ENCODE peak calls at places on chromosomes 16 and 17, in four cellular contexts. J is progenitor cell of endocrine pancreas, M is heart left ventricle, W is GM13976. D is an unnamed sample.

GRCh38 chr16:67170168-67170947 is at the start of gene NOL3:
- DNase-seq in J (no peak), M (peak), W (peak), D (no peak)

GRCh38 chr17:56815711-56816110 is 18.0 kb downstream of the C17orf67 start:
- DNase-seq in J (no peak), M (no peak), W (no peak), D (no peak)

GRCh38 chr16:88382491-88383400 is at the start of gene ZNF469:
- DNase-seq in J (no peak), M (peak), W (no peak), D (no peak)

GRCh38 chr17:2081564-2081963 is 26.7 kb downstream of the HIC1 start:
- DNase-seq in J (no peak), M (no peak), W (no peak), D (no peak)

GRCh38 chr16:11356573-11357331 is 11.5 kb downstream of the RMI2 start:
- DNase-seq in J (peak), M (peak), W (peak), D (peak)

GRCh38 chr16:88886915-88887521 is 20.6 kb upstream of the PABPN1L start:
- DNase-seq in J (no peak), M (peak), W (no peak), D (no peak)

GRCh38 chr17:19303367-19303776 is 59.2 kb downstream of the B9D1 start:
- DNase-seq in J (no peak), M (no peak), W (no peak), D (no peak)

GRCh38 chr16:53156516-53156915 is 101.7 kb downstream of the CHD9 start:
- DNase-seq in J (no peak), M (no peak), W (no peak), D (no peak)

GRCh38 chr17:73307130-73307529 is 4.7 kb downstream of the CDC42EP4 start:
- DNase-seq in J (no peak), M (peak), W (no peak), D (no peak)

DNA sequence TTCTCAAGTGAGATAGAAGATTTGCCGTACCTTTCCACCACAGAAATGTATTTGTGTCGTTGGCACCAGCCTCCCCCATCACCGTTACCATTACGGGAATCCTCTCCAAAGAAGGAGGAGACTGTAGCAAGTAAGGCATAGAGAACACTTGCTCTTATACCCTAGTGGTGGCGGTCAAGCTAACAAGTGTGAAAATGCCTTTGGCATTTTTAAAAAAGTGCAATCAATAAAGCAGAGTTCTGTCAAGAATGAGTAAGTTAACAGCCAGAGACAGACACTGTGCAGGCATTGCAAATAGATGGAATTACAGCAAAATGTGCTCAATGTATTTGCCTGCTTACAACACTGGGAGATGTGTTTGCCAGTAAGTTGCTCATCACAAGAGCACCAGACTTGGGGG is 7.7 kb downstream of the MSL1 start:
- DNase-seq in J (no peak), M (no peak), W (no peak), D (no peak)
- TF ChIP-seq CTCF in J (peak), M (no peak), W (no peak), D (no peak)

DNA sequence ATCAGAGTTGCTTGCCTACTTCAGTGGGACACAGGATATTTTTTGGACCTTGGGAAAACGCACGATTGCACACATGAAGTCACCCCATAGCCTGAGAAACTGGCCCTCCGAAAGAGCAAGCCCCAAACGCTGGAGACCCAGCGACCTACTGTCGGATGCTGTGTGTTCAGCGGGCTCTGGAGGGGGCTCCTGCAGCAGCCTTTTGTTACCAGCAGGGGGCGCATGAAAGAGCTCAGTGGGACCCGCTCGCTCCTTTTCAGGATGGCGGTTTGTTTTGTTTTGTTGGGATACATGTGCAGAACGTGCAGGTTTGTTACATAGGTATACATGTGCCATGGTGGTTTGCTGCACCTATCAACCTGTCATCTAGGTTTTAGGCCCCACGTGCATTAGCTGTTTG is 28.4 kb downstream of the MYH3 start:
- DNase-seq in J (no peak), M (no peak), W (no peak), D (no peak)
- TF ChIP-seq CTCF in J (peak), M (peak), W (no peak), D (no peak)

GRCh38 chr16:81405702-81406113 is 38.9 kb upstream of the CMIP start:
- DNase-seq in J (peak), M (no peak), W (no peak), D (no peak)
- TF ChIP-seq CTCF in J (peak), M (no peak), W (no peak), D (no peak)

DNA sequence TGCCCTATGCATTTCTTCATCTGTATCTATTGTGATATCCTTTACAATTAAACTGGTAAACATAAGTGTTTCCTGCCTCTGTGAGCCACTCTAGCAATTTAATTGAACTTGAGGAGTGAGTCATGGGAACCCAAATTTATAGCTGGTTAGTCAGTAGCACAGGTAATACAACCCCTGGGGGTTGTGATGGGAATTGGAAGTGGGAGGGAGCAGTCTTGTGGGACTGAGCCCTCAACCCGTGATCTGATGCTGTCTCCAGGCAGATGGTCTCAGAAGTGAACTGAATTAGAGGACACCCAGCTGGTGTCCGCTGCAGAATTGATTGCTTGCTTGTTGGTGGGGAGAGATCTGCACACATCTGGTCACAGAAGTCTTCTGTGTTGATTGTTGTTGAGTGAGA is 7.7 kb upstream of the ST6GALNAC2 start:
- DNase-seq in J (no peak), M (no peak), W (no peak), D (no peak)
- TF ChIP-seq CTCF in J (no peak), M (no peak), W (no peak), D (no peak)

GRCh38 chr16:24044467-24044866 is 208.7 kb downstream of the PRKCB start:
- DNase-seq in J (no peak), M (no peak), W (no peak), D (no peak)

GRCh38 chr16:24049113-24049512 is 207.0 kb upstream of the CACNG3 start:
- DNase-seq in J (no peak), M (no peak), W (no peak), D (no peak)

GRCh38 chr16:24046442-24046841 is 209.7 kb upstream of the CACNG3 start:
- DNase-seq in J (no peak), M (no peak), W (no peak), D (no peak)

GRCh38 chr16:24041834-24042631 is 206.2 kb downstream of the PRKCB start:
- DNase-seq in J (peak), M (peak), W (peak), D (peak)

DNA sequence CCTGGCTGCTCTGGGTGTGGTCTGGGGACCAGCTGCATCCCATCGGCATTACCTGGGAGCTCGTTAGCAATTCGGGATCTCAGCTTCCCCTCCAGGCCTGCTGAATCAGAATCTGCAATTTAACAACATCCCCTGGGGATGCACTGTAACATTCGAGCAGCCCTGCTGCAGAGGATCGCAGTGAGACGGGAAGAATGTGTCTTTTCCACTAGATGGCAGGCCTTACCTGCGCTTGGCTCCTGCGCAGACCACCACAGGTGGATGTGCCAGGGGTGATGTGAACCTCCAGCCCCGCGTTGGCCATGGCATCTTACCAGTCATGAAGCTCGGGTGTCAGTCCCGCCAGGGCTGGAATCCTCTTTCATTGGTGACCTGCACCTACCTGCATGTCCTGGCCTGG is 209.9 kb downstream of the PRKCB start:
- DNase-seq in J (peak), M (no peak), W (no peak), D (no peak)
- TF ChIP-seq CTCF in J (peak), M (peak), W (no peak), D (no peak)

GRCh38 chr16:27476240-27476639 is 73.5 kb downstream of the GTF3C1 start:
- DNase-seq in J (no peak), M (no peak), W (no peak), D (no peak)
- TF ChIP-seq CTCF in J (no peak), M (no peak), W (no peak), D (no peak)

DNA sequence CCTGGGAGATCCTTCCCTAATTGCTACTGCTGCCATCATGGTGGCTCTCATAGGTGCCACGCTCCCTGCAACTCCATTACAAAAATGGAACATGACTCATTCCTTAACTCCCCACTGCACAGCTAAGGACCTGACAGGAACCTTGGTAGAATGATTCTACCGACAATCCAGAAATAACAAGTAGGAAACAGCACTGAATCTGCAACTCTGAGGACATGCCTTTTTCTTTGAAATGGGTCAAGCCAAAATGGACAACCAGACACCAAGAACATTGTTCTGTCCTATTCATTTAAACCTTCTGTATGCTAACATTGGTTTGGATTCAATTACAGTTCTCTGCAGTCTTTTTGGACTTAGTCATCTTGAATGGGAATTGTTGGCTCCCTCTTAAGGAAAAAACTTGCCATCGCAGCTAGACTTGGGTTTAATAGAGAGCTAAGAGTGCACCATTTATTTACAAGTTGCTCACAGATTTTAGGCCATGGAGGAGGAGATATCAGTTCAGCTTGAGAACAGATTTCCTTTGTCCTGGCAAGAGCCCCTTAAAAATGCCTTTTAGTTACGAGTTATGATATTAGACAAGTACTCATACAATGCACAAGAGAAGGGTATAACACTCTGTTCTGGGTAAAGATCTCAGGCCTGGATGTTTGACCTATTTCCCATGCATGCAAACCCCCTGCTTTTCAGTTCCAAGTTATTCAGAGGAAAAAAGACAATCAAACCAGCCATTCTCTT is 20.9 kb upstream of the NSRP1 start:
- DNase-seq in J (no peak), M (no peak), W (no peak), D (no peak)
- TF ChIP-seq CTCF in J (peak), M (peak), W (no peak), D (peak)

GRCh38 chr16:2963611-2964415 is at the start of gene KREMEN2:
- DNase-seq in J (no peak), M (no peak), W (peak), D (peak)
- TF ChIP-seq CTCF in J (no peak), M (no peak), W (no peak), D (no peak)

GRCh38 chr16:85056211-85056748 is 28.7 kb downstream of the KIAA0513 start:
- DNase-seq in J (no peak), M (peak), W (no peak), D (no peak)
- TF ChIP-seq CTCF in J (no peak), M (peak), W (peak), D (no peak)

GRCh38 chr17:80758793-80759673 is 214.4 kb downstream of the RPTOR start:
- DNase-seq in J (no peak), M (peak), W (no peak), D (no peak)

GRCh38 chr17:80754846-80755245 is 210.2 kb downstream of the RPTOR start:
- DNase-seq in J (no peak), M (no peak), W (no peak), D (no peak)

GRCh38 chr17:80752369-80752705 is 207.7 kb downstream of the RPTOR start:
- DNase-seq in J (no peak), M (no peak), W (no peak), D (no peak)

GRCh38 chr17:80753946-80754345 is 209.3 kb downstream of the RPTOR start:
- DNase-seq in J (no peak), M (no peak), W (no peak), D (no peak)

DNA sequence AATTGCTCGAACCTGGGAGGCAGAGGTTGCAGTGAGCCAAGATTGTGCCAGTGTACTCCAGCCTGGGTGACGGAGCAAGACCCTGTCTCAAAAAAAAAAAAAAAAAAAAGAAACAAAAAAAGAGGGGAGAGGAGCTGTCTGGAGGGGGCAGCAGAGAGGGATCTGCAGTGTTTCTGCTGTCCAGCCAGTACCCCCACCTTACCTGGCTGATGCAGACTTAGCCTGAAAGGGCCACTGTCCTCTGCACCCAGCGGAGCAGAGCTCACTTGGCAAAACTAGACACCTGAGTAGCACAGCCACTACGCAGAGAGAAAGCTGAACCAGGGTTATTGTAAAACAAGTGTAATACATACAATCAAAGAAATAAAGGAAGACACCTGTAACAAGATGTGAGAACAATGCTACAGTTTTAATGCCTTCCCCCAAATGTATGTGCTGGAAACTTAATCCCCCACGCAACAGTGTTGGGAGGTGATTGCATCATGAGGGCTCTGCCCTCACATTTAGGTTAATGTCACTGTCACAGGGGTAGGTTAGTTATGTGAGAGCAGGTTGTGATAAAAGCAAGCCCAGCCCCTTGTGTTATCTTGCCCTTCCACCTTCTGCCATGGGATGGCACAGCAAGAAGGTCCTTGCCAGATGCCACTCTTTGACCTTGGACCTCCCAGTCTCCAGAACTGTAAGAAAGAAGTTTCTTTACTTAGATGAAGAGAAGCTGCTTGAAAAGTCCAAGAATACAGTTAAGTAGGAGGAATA is 211.2 kb downstream of the RPTOR start:
- DNase-seq in J (no peak), M (no peak), W (no peak), D (no peak)
- TF ChIP-seq CTCF in J (peak), M (peak), W (no peak), D (no peak)